ENCODE peak calls at places on chromosomes 2 and 18, in six cellular contexts. A, S, F, G, U and C are unnamed samples.
A peak's percentile ranks its signal among the peaks of the same experiment; 100 is the strongest.

GRCh38 chr2:234950730-234951385 is 959 bp upstream of the SH3BP4 start:
- DNase-seq in A (no peak), S (peak; percentile 82), F (peak; percentile 64), G (no peak), U (peak; percentile 79), C (peak; percentile 76)

GRCh38 chr2:175441361-175441760 is 259.9 kb upstream of the ATP5MC3 start:
- DNase-seq in A (no peak), S (no peak), F (no peak), G (no peak), U (no peak), C (no peak)

GRCh38 chr2:99572798-99573197 is 83.0 kb upstream of the REV1 start:
- DNase-seq in A (no peak), S (no peak), F (no peak), G (no peak), U (no peak), C (no peak)

GRCh38 chr2:26811791-26812454 is 26.1 kb downstream of the CENPA start:
- DNase-seq in A (no peak), S (no peak), F (no peak), G (no peak), U (no peak), C (no peak)

GRCh38 chr2:139529045-139529444 is 748.9 kb upstream of the NXPH2 start:
- DNase-seq in A (no peak), S (no peak), F (no peak), G (no peak), U (peak; percentile 14), C (peak; percentile 0)

GRCh38 chr2:223642496-223642895 is 40.3 kb upstream of the SCG2 start:
- DNase-seq in A (no peak), S (peak; percentile 40), F (peak; percentile 23), G (no peak), U (no peak), C (no peak)

GRCh38 chr2:45860136-45861106 is 208.9 kb downstream of the PRKCE start:
- DNase-seq in A (no peak), S (peak; percentile 68), F (peak; percentile 38), G (no peak), U (peak; percentile 52), C (peak; percentile 36)

GRCh38 chr18:76208632-76209308 is 286.3 kb downstream of the ZNF516 start:
- DNase-seq in A (no peak), S (peak; percentile 14), F (no peak), G (no peak), U (no peak), C (no peak)

GRCh38 chr2:26469092-26469710 is 8.7 kb downstream of the OTOF start:
- DNase-seq in A (peak; percentile 78), S (peak; percentile 45), F (peak; percentile 59), G (peak; percentile 74), U (peak; percentile 39), C (peak; percentile 14)

GRCh38 chr2:62231541-62231940 is 35.6 kb downstream of the B3GNT2 start:
- DNase-seq in A (no peak), S (no peak), F (no peak), G (no peak), U (no peak), C (no peak)

GRCh38 chr18:49189772-49190171 is 239.0 kb upstream of the SMAD7 start:
- DNase-seq in A (no peak), S (peak; percentile 53), F (no peak), G (no peak), U (peak; percentile 45), C (peak; percentile 32)

GRCh38 chr18:36360256-36360909 is 62.9 kb downstream of the FHOD3 start:
- DNase-seq in A (no peak), S (no peak), F (no peak), G (no peak), U (no peak), C (no peak)

GRCh38 chr18:7452331-7452730 is 114.8 kb upstream of the PTPRM start:
- DNase-seq in A (peak; percentile 56), S (peak; percentile 54), F (peak; percentile 4), G (peak; percentile 1), U (no peak), C (no peak)

GRCh38 chr18:45856526-45856925 is 31.1 kb downstream of the SIGLEC15 start:
- DNase-seq in A (no peak), S (peak; percentile 77), F (peak; percentile 87), G (no peak), U (peak; percentile 81), C (peak; percentile 79)

DNA sequence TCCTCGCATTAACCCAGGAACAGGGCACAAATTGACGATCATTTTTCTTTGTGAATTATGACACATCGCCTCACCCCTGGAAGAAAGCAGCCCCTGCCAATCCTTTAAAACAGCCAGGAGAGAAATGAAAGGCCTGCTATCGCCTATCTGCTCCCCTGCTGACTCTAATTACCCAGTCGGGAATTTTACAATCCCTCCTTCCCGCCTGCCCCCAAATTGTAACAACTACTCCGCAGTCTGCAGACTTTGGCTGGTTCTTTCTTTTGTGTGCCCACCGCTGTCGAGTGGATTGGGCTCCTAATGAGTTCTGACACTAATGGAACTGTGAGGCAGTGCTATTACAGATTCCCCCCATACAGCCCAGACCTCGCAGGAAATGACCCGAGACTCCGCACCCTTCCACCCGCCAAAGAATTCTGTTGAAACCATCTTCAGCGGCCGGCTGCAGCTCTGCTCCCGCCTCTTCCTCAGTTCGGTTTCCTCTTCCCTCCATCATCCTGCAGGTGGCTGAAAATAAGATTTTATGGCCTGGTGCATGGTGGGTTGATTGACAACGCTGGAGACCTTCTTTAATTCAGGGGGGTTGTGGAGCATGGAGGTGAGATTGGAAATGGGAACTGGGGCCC is 281.1 kb upstream of the PARD3B start:
- DNase-seq in A (no peak), S (no peak), F (no peak), G (no peak), U (no peak), C (no peak)
- H3K4me2 ChIP-seq in A (no peak overlapping the region), S (no peak overlapping the region), F (no peak overlapping the region), G (no peak overlapping the region), U (no peak overlapping the region), C (no peak overlapping the region)

GRCh38 chr2:137764638-137765037 is 199.6 kb upstream of the HNMT start:
- DNase-seq in A (no peak), S (no peak), F (no peak), G (no peak), U (no peak), C (no peak)
- H3K4me1 ChIP-seq in A (no peaks in the 10 kb centered on the region), S (no peaks in the 10 kb centered on the region), F (no peaks in the 10 kb centered on the region), G (no peaks in the 10 kb centered on the region), U (no peaks in the 10 kb centered on the region), C (no peaks in the 10 kb centered on the region)

GRCh38 chr2:69643602-69644505 is at the start of gene AAK1:
- DNase-seq in A (peak; percentile 93), S (peak; percentile 93), F (peak; percentile 79), G (peak; percentile 74), U (peak; percentile 86), C (peak; percentile 79)
- H3K9ac ChIP-seq in A (peak within 1 kb of the TSS; percentile 93), S (peak within 1 kb of the TSS; percentile 98), F (peak within 1 kb of the TSS; percentile 99), G (peak within 1 kb of the TSS; percentile 68), U (peak within 1 kb of the TSS; percentile 89), C (peak within 1 kb of the TSS; percentile 97)

GRCh38 chr2:89841476-89841840 is 1150.0 kb downstream of the RPIA start:
- DNase-seq in A (peak; percentile 0), S (no peak), F (no peak), G (no peak), U (no peak), C (no peak)

GRCh38 chr2:89842180-89842908 is 1150.9 kb downstream of the RPIA start:
- DNase-seq in A (peak; percentile 1), S (no peak), F (no peak), G (no peak), U (no peak), C (no peak)

GRCh38 chr2:89848114-89848513 is 1156.6 kb downstream of the RPIA start:
- DNase-seq in A (peak; percentile 1), S (no peak), F (no peak), G (no peak), U (no peak), C (no peak)

GRCh38 chr2:89845532-89845931 is 1154.1 kb downstream of the RPIA start:
- DNase-seq in A (peak; percentile 2), S (no peak), F (no peak), G (no peak), U (no peak), C (no peak)

DNA sequence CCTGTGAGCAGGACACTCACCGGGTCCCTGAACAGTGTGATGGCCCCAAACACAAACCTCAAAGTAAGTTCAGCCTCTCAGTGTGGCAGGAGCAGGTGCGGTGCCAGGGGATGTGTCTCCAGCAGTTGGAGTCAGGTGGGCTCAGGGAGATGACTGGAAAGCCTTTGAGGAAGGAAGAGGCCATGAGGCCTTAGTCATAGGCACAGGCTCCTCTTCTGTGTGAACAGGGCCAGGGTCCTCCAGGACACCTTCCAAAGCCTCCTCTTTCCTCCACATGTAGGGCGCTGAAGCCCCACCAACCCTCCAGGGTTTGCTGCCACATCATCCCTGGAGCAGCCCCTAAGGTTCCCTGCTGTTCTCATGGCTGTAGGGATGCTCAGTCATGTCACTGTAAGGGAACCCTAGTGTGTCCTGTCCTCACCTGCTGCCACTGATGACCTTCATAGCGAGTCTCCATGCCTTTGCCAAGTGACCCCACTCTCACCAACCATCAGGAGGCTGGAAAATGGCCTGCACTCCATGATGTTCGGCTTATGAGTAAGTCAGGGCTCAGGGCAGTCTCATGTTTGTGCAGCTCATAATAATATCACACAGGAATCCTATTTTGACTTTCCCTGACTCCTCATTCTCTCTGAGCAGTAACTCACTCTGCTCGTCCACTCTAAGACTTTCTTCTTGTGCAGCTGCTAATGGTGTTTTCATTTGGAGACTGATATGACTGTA is 1152.9 kb downstream of the RPIA start:
- DNase-seq in A (peak; percentile 2), S (no peak), F (no peak), G (no peak), U (no peak), C (no peak)
- H3K4me2 ChIP-seq in A (no peak overlapping the region), S (no peak overlapping the region), F (no peak overlapping the region), G (no peak overlapping the region), U (no peak overlapping the region), C (no peak overlapping the region)